ENCODE peak calls at places on chromosomes 5 and 9, in six cellular contexts. One of them, this sample, is unnamed.

GRCh38 chr9:35828716-35829083 is at the start of gene FAM221B:
- DNase-seq in activated naive CD4-positive, alpha-beta T cell: no peak
- DNase-seq in HuH-7: no peak
- DNase-seq in stimulated activated CD4-positive, alpha-beta T cell treated with anti-CD3 and anti-CD28 coated beads, Interleukin-15, amount 100 ng/mL, for 24 hours: peak
- DNase-seq in activated T-cell treated with anti-CD3 and anti-CD28 coated beads, Interleukin-2, amount 50 U/mL, for 24 hours: no peak
- DNase-seq in heart right ventricle: no peak
- DNase-seq in this sample: no peak

GRCh38 chr9:135607401-135608293 is 31.7 kb downstream of the GLT6D1 start:
- DNase-seq in activated T-cell treated with anti-CD3 and anti-CD28 coated beads, Interleukin-2, amount 50 U/mL, for 24 hours: no peak
- DNase-seq in stimulated activated CD4-positive, alpha-beta T cell treated with anti-CD3 and anti-CD28 coated beads, Interleukin-15, amount 100 ng/mL, for 24 hours: no peak
- DNase-seq in HuH-7: no peak
- DNase-seq in activated naive CD4-positive, alpha-beta T cell: no peak
- DNase-seq in heart right ventricle: no peak
- DNase-seq in this sample: no peak

GRCh38 chr9:134185536-134186011 is 21.2 kb upstream of the RNU6ATAC start:
- DNase-seq in activated naive CD4-positive, alpha-beta T cell: no peak
- DNase-seq in heart right ventricle: no peak
- DNase-seq in activated T-cell treated with anti-CD3 and anti-CD28 coated beads, Interleukin-2, amount 50 U/mL, for 24 hours: no peak
- DNase-seq in HuH-7: no peak
- DNase-seq in stimulated activated CD4-positive, alpha-beta T cell treated with anti-CD3 and anti-CD28 coated beads, Interleukin-15, amount 100 ng/mL, for 24 hours: peak
- DNase-seq in this sample: no peak

GRCh38 chr9:92406506-92406905 is 2.1 kb upstream of the OGN start:
- DNase-seq in heart right ventricle: peak
- DNase-seq in activated T-cell treated with anti-CD3 and anti-CD28 coated beads, Interleukin-2, amount 50 U/mL, for 24 hours: no peak
- DNase-seq in HuH-7: no peak
- DNase-seq in activated naive CD4-positive, alpha-beta T cell: no peak
- DNase-seq in stimulated activated CD4-positive, alpha-beta T cell treated with anti-CD3 and anti-CD28 coated beads, Interleukin-15, amount 100 ng/mL, for 24 hours: peak
- DNase-seq in this sample: no peak

GRCh38 chr9:81588148-81588874 is 101.0 kb downstream of the TLE1 start:
- DNase-seq in activated naive CD4-positive, alpha-beta T cell: no peak
- DNase-seq in stimulated activated CD4-positive, alpha-beta T cell treated with anti-CD3 and anti-CD28 coated beads, Interleukin-15, amount 100 ng/mL, for 24 hours: no peak
- DNase-seq in HuH-7: peak
- DNase-seq in activated T-cell treated with anti-CD3 and anti-CD28 coated beads, Interleukin-2, amount 50 U/mL, for 24 hours: no peak
- DNase-seq in heart right ventricle: no peak
- DNase-seq in this sample: no peak

GRCh38 chr5:180594311-180595045 is 3.2 kb upstream of the SCGB3A1 start:
- DNase-seq in HuH-7: no peak
- DNase-seq in activated naive CD4-positive, alpha-beta T cell: no peak
- DNase-seq in stimulated activated CD4-positive, alpha-beta T cell treated with anti-CD3 and anti-CD28 coated beads, Interleukin-15, amount 100 ng/mL, for 24 hours: no peak
- DNase-seq in heart right ventricle: no peak
- DNase-seq in activated T-cell treated with anti-CD3 and anti-CD28 coated beads, Interleukin-2, amount 50 U/mL, for 24 hours: no peak
- DNase-seq in this sample: no peak

GRCh38 chr5:96743065-96743768 is 64.5 kb downstream of the ERAP1 start:
- DNase-seq in activated naive CD4-positive, alpha-beta T cell: no peak
- DNase-seq in activated T-cell treated with anti-CD3 and anti-CD28 coated beads, Interleukin-2, amount 50 U/mL, for 24 hours: no peak
- DNase-seq in HuH-7: no peak
- DNase-seq in heart right ventricle: peak
- DNase-seq in stimulated activated CD4-positive, alpha-beta T cell treated with anti-CD3 and anti-CD28 coated beads, Interleukin-15, amount 100 ng/mL, for 24 hours: no peak
- DNase-seq in this sample: no peak

GRCh38 chr5:6633469-6634326 is 458 bp downstream of the SRD5A1 start:
- DNase-seq in HuH-7: peak
- DNase-seq in heart right ventricle: peak
- DNase-seq in stimulated activated CD4-positive, alpha-beta T cell treated with anti-CD3 and anti-CD28 coated beads, Interleukin-15, amount 100 ng/mL, for 24 hours: no peak
- DNase-seq in activated naive CD4-positive, alpha-beta T cell: no peak
- DNase-seq in activated T-cell treated with anti-CD3 and anti-CD28 coated beads, Interleukin-2, amount 50 U/mL, for 24 hours: no peak
- DNase-seq in this sample: no peak

GRCh38 chr5:39461007-39461682 is 36.4 kb upstream of the DAB2 start:
- DNase-seq in heart right ventricle: peak
- DNase-seq in stimulated activated CD4-positive, alpha-beta T cell treated with anti-CD3 and anti-CD28 coated beads, Interleukin-15, amount 100 ng/mL, for 24 hours: no peak
- DNase-seq in activated T-cell treated with anti-CD3 and anti-CD28 coated beads, Interleukin-2, amount 50 U/mL, for 24 hours: no peak
- DNase-seq in activated naive CD4-positive, alpha-beta T cell: no peak
- DNase-seq in HuH-7: no peak
- DNase-seq in this sample: no peak

GRCh38 chr5:143194713-143195112 is 208.8 kb downstream of the NR3C1 start:
- DNase-seq in activated T-cell treated with anti-CD3 and anti-CD28 coated beads, Interleukin-2, amount 50 U/mL, for 24 hours: no peak
- DNase-seq in HuH-7: no peak
- DNase-seq in activated naive CD4-positive, alpha-beta T cell: no peak
- DNase-seq in heart right ventricle: no peak
- DNase-seq in stimulated activated CD4-positive, alpha-beta T cell treated with anti-CD3 and anti-CD28 coated beads, Interleukin-15, amount 100 ng/mL, for 24 hours: no peak
- DNase-seq in this sample: no peak

GRCh38 chr9:105686936-105687335 is 7.4 kb upstream of the TMEM38B start:
- DNase-seq in stimulated activated CD4-positive, alpha-beta T cell treated with anti-CD3 and anti-CD28 coated beads, Interleukin-15, amount 100 ng/mL, for 24 hours: no peak
- DNase-seq in HuH-7: no peak
- DNase-seq in heart right ventricle: no peak
- DNase-seq in activated naive CD4-positive, alpha-beta T cell: no peak
- DNase-seq in activated T-cell treated with anti-CD3 and anti-CD28 coated beads, Interleukin-2, amount 50 U/mL, for 24 hours: no peak
- DNase-seq in this sample: no peak